ENCODE peak calls at places on chromosomes 16 and 17, in four cellular contexts. N is PC-3, S is PC-9, A is K562. W is an unnamed sample.

GRCh38 chr16:27369806-27370205 is 32.2 kb upstream of the IL21R start:
- DNase-seq in N (peak), S (no peak), A (no peak), W (no peak)

GRCh38 chr17:80203448-80204092 is 16.6 kb downstream of the SGSH start:
- DNase-seq in N (no peak), S (no peak), A (no peak), W (no peak)

GRCh38 chr16:4814046-4814445 is 11.6 kb upstream of the ROGDI start:
- DNase-seq in N (no peak), S (no peak), A (no peak), W (no peak)

GRCh38 chr17:64441772-64442549 is 7.0 kb upstream of the MILR1 start:
- DNase-seq in N (no peak), S (peak), A (no peak), W (no peak)

GRCh38 chr16:5056347-5056746 is 9.4 kb downstream of the C16orf89 start:
- DNase-seq in N (peak), S (no peak), A (peak), W (peak)

GRCh38 chr17:74851612-74852236 is 8.0 kb downstream of the GRIN2C start:
- DNase-seq in N (no peak), S (no peak), A (no peak), W (no peak)

GRCh38 chr17:266701-267656 is 85.5 kb upstream of the DOC2B start:
- DNase-seq in N (no peak), S (no peak), A (no peak), W (peak)

GRCh38 chr16:25033852-25034251 is 18.7 kb upstream of the ARHGAP17 start:
- DNase-seq in N (no peak), S (no peak), A (no peak), W (no peak)

GRCh38 chr17:39107141-39107540 is 44.3 kb downstream of the PLXDC1 start:
- DNase-seq in N (no peak), S (no peak), A (no peak), W (no peak)

GRCh38 chr16:67579686-67580085 is 17.4 kb downstream of the CTCF start:
- DNase-seq in N (no peak), S (no peak), A (no peak), W (no peak)

GRCh38 chr17:56804454-56804853 is 29.3 kb downstream of the C17orf67 start:
- DNase-seq in N (no peak), S (no peak), A (no peak), W (no peak)

GRCh38 chr17:72233981-72234380 is 113.2 kb downstream of the SOX9 start:
- DNase-seq in N (no peak), S (no peak), A (no peak), W (no peak)

GRCh38 chr17:13283606-13284005 is 265.8 kb upstream of the ELAC2 start:
- DNase-seq in N (no peak), S (no peak), A (no peak), W (peak)

GRCh38 chr17:38659415-38659814 is 15.3 kb downstream of the EPOP start:
- DNase-seq in N (no peak), S (no peak), A (no peak), W (no peak)

GRCh38 chr16:67406111-67406593 is 10.1 kb downstream of the ZDHHC1 start:
- DNase-seq in N (no peak), S (no peak), A (no peak), W (no peak)

GRCh38 chr17:15240617-15241016 is 24.5 kb downstream of the PMP22 start:
- DNase-seq in N (no peak), S (no peak), A (no peak), W (no peak)

GRCh38 chr16:13866073-13866472 is 53.9 kb upstream of the ERCC4 start:
- DNase-seq in N (peak), S (peak), A (peak), W (peak)

GRCh38 chr16:14378131-14378551 is 251.9 kb downstream of the PARN start:
- DNase-seq in N (peak), S (peak), A (peak), W (no peak)

GRCh38 chr17:68733241-68734176 is 132.3 kb upstream of the FAM20A start:
- DNase-seq in N (no peak), S (no peak), A (no peak), W (peak)

GRCh38 chr17:19238167-19238505 is 970 bp downstream of the EPN2 start:
- DNase-seq in N (peak), S (no peak), A (peak), W (peak)

GRCh38 chr17:64739316-64740058 is 77.4 kb upstream of the SMURF2 start:
- DNase-seq in N (peak), S (no peak), A (no peak), W (peak)

GRCh38 chr16:84749072-84749471 is 49.3 kb downstream of the USP10 start:
- DNase-seq in N (no peak), S (no peak), A (no peak), W (no peak)

GRCh38 chr17:42518046-42518754 is 17.8 kb upstream of the NAGLU start:
- DNase-seq in N (peak), S (peak), A (peak), W (no peak)

GRCh38 chr16:52077656-52078055 is 469.3 kb downstream of the TOX3 start:
- DNase-seq in N (no peak), S (no peak), A (no peak), W (no peak)

GRCh38 chr17:64001763-64002529 is 3.8 kb downstream of the PRR29 start:
- DNase-seq in N (no peak), S (no peak), A (no peak), W (peak)

GRCh38 chr16:53132406-53132805 is 77.6 kb downstream of the CHD9 start:
- DNase-seq in N (no peak), S (no peak), A (no peak), W (no peak)

GRCh38 chr16:11255737-11256656 is at the start of gene SOCS1:
- DNase-seq in N (peak), S (peak), A (peak), W (peak)

GRCh38 chr16:83015871-83016270 is 389.1 kb downstream of the CDH13 start:
- DNase-seq in N (no peak), S (no peak), A (no peak), W (no peak)

GRCh38 chr16:68645494-68646388 is 631 bp downstream of the CDH3 start:
- DNase-seq in N (no peak), S (no peak), A (no peak), W (peak)

GRCh38 chr17:76909971-76910760 is 42.0 kb downstream of the MGAT5B start:
- DNase-seq in N (peak), S (no peak), A (peak), W (peak)

GRCh38 chr16:89658221-89658879 is 714 bp downstream of the SPATA33 start:
- DNase-seq in N (peak), S (no peak), A (peak), W (peak)

GRCh38 chr17:44758414-44759095 is at the start of gene ADAM11:
- DNase-seq in N (no peak), S (no peak), A (peak), W (peak)

GRCh38 chr17:37523715-37524219 is 34.1 kb downstream of the DUSP14 start:
- DNase-seq in N (no peak), S (no peak), A (no peak), W (no peak)

GRCh38 chr16:55367796-55368195 is 43.8 kb downstream of the IRX6 start:
- DNase-seq in N (no peak), S (peak), A (no peak), W (no peak)

GRCh38 chr17:74904687-74905409 is 11.4 kb upstream of the FADS6 start:
- DNase-seq in N (no peak), S (no peak), A (no peak), W (no peak)

GRCh38 chr17:15411556-15412198 is 55.7 kb downstream of the CDRT4 start:
- DNase-seq in N (no peak), S (no peak), A (no peak), W (no peak)

GRCh38 chr17:35052240-35052608 is 11.3 kb downstream of the RFFL start:
- DNase-seq in N (no peak), S (no peak), A (no peak), W (no peak)

GRCh38 chr17:43330876-43331639 is 67.7 kb upstream of the ARL4D start:
- DNase-seq in N (no peak), S (no peak), A (no peak), W (peak)

GRCh38 chr16:81830845-81831600 is 51.9 kb downstream of the PLCG2 start:
- DNase-seq in N (no peak), S (no peak), A (no peak), W (no peak)

GRCh38 chr16:81823734-81824133 is 44.6 kb downstream of the PLCG2 start:
- DNase-seq in N (no peak), S (no peak), A (no peak), W (no peak)

GRCh38 chr16:81823111-81823510 is 44.0 kb downstream of the PLCG2 start:
- DNase-seq in N (no peak), S (no peak), A (no peak), W (no peak)

GRCh38 chr16:81821422-81822128 is 42.5 kb downstream of the PLCG2 start:
- DNase-seq in N (no peak), S (no peak), A (no peak), W (peak)

DNA sequence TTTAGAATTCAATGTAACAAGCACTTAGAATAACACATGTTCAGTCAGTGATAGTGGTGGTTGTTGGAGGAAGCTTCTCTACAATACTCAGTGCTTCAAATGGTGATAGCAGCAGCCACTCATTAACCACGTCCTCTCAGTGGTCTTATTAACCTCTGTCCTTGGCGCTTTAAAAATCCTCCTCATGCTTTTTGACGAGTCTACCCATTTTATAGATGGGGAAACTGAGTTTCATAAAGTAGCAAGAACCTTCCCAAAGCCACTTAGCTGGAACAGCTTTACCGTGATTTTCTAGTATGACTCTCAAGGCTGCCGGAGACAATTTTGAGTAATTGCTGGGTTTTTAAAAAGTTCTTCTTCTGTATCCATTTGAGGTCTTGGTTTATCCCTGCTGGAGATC is 47.4 kb downstream of the PLCG2 start:
- DNase-seq in N (no peak), S (no peak), A (no peak), W (no peak)
- H3K4me2 ChIP-seq in N (no peak), S (no peak), A (no peak), W (no peak)

DNA sequence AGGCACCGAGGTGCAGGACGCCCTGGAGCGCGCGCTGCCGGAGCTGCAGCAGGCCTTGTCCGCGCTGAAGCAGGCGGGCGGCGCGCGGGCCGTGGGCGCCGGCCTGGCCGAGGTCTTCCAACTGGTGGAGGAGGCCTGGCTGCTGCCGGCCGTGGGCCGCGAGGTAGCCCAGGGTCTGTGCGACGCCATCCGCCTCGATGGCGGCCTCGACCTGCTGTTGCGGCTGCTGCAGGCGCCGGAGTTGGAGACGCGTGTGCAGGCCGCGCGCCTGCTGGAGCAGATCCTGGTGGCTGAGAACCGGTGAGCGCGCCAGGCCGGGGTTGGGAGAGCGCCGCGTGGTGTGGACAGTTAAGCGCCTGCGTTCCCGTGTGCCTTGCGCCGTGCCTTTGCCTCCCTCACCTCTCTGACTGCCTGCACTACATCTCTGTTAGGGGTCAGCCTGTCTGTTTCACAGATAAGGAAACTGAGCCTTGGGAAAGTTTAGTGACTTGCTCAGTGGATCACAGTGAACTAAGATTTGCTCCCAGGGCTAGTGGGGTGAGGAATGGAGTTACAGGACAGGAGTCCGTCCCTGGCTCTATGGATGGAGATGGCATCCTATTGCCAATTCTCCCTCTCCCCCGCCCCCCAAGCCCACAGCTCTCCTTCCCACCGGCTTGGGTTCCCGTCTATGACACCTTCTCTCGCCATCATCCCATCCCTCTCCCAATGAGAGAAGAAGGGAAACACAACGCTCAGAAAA is 880 bp downstream of the SARM1 start:
- DNase-seq in N (no peak), S (no peak), A (no peak), W (peak)
- H3K4me2 ChIP-seq in N (no peak), S (no peak), A (no peak), W (peak)

DNA sequence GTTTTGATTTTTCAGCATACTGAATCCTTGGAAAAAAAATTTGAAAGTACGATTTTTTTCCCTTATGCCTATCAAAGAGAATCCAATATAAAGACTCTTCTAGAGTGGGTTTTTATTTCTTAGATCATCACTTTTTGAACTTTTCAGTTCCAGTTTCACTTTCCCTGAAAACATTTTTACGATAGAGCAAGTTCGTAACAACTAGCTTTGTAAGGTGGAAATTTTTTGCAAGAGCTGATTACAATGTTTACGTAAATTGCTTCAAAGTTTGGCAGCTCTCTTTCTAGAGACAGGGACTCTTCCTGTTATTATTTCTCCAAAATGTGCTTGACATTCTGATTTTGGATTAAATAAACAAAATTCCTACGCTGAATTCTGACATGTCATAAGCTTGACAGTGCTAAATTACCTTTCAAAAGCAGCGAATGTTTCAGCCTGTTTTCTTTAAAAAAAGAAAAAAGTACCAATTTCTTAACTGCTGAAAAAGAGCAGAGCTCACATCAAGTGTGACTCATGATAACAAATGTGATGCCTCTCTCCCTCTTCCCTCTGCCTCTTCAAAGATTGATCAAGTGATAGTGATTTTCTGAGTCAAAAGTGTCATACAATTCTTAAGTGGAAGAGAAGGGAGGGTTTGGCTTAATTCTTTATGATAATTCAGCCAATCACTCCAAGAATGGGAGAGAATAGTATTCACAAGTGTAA is 175.2 kb downstream of the KCNJ2 start:
- DNase-seq in N (peak), S (no peak), A (no peak), W (no peak)
- H3K4me2 ChIP-seq in N (peak), S (peak), A (no peak), W (no peak)

GRCh38 chr16:75044800-75045361 is 46.1 kb downstream of the ZNRF1 start:
- DNase-seq in N (no peak), S (peak), A (no peak), W (no peak)
- H3K4me2 ChIP-seq in N (no peak), S (peak), A (peak), W (no peak)

GRCh38 chr17:48998557-48999440 is 1.6 kb downstream of the IGF2BP1 start:
- DNase-seq in N (no peak), S (no peak), A (peak), W (peak)
- H3K4me2 ChIP-seq in N (no peak), S (peak), A (peak), W (peak)

GRCh38 chr17:82324566-82325285 is 7.3 kb upstream of the CD7 start:
- DNase-seq in N (no peak), S (no peak), A (no peak), W (no peak)
- H3K4me2 ChIP-seq in N (no peak), S (no peak), A (no peak), W (no peak)

DNA sequence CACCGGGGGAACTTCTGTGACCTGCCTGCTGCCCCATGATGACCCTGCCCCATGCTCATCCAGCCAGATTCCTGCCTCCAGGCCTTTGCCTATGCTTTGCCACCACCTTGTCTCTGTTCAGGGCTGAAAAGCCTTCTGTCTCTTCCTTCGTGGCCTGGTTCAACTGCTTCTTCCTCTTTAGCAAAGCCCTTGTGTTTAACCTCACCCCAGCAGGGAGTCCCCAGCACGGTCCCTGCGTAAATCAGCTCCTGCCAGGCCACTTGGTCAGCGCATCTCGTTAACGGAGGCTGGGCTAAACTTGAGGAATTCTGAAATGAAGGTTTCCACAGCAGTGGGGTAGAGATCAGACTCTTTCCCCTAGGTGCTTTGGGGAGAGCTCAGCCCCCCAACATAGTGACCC is 16.1 kb upstream of the KCNJ12 start:
- DNase-seq in N (no peak), S (no peak), A (no peak), W (no peak)
- H3K4me2 ChIP-seq in N (no peak), S (no peak), A (no peak), W (no peak)

GRCh38 chr16:70572926-70573270 is 49.3 kb downstream of the SF3B3 start:
- DNase-seq in N (no peak), S (no peak), A (no peak), W (no peak)

GRCh38 chr16:70572050-70572925 is 48.7 kb downstream of the SF3B3 start:
- DNase-seq in N (no peak), S (no peak), A (no peak), W (no peak)

GRCh38 chr16:70575376-70575775 is 51.8 kb downstream of the SF3B3 start:
- DNase-seq in N (no peak), S (no peak), A (no peak), W (no peak)

GRCh38 chr16:70574595-70575271 is 51.1 kb downstream of the SF3B3 start:
- DNase-seq in N (no peak), S (no peak), A (no peak), W (no peak)

DNA sequence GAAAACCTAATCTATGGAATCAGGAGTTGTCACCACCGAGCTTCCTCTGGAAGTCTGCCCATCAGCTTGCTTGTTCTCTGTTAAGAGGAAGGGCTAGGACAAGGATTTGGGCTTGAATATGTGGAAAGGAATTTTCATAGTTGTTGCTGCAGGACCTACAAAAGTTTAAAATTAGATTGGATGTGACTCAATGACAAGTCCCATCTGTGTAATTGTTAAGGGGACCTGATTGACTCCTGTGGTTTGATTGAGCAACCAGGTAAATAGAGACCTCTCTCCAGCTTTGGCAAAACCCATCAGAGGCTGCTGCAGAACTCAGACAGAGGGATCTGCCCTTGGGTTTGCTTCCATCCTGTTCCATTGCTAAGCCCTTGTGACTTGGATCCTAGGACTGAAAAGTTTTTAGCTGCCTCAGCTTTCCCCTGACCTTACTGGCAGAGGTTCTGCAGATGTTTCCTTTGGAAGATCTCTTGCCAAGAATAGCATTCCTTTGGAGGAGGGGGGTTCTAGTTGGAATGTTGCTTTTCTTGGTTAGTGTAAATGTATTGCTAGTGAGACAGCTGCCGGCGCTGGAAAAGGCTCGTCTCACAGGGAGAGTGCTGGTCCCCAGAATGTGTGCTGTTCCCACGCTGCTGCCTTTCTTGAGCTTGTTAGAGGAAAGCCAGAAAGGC is 50.0 kb downstream of the SF3B3 start:
- DNase-seq in N (peak), S (peak), A (no peak), W (no peak)
- H3K4me2 ChIP-seq in N (no peak), S (peak), A (no peak), W (no peak)

W was measured in neural progenitor cell.